ENCODE peak calls at places on chromosomes 7 and 10, in seven cellular contexts. R is right cardiac atrium; J is mucosa of descending colon; A is sciatic nerve; V is left lung; N is activated CD4-positive, CD25-positive, alpha-beta regulatory T cell treated with anti-CD3 and anti-CD28 coated beads, Interleukin-2, amount 50 U/mL, for 24 hours; M is Right ventricle myocardium superior. W is an unnamed sample.

GRCh38 chr10:50469288-50469687 is 154.5 kb downstream of the SGMS1 start:
- ATAC-seq in R (no peak), J (no peak), A (no peak), V (no peak), N (no peak), M (no peak), W (no peak)

GRCh38 chr10:89403043-89403442 is 10.6 kb downstream of the IFIT1 start:
- ATAC-seq in R (no peak), J (no peak), A (no peak), V (no peak), N (no peak), M (no peak), W (no peak)

GRCh38 chr7:31314781-31315180 is 25.7 kb downstream of the NEUROD6 start:
- ATAC-seq in R (no peak), J (no peak), A (no peak), V (no peak), N (no peak), M (no peak), W (no peak)

GRCh38 chr10:100037758-100038315 is 28.1 kb upstream of the DNMBP start:
- ATAC-seq in R (no peak), J (peak), A (no peak), V (no peak), N (no peak), M (no peak), W (no peak)

GRCh38 chr7:84688671-84689070 is 494.1 kb upstream of the SEMA3A start:
- ATAC-seq in R (no peak), J (no peak), A (no peak), V (no peak), N (no peak), M (no peak), W (no peak)

GRCh38 chr7:138170298-138170697 is 94.0 kb downstream of the AKR1D1 start:
- ATAC-seq in R (no peak), J (no peak), A (no peak), V (no peak), N (no peak), M (no peak), W (no peak)

GRCh38 chr7:77327932-77328628 is 88.1 kb downstream of the GSAP start:
- ATAC-seq in R (peak), J (peak), A (no peak), V (no peak), N (no peak), M (peak), W (no peak)

GRCh38 chr7:93036149-93036640 is 81.6 kb downstream of the SAMD9 start:
- ATAC-seq in R (no peak), J (no peak), A (no peak), V (no peak), N (peak), M (no peak), W (no peak)

GRCh38 chr7:107579546-107579880 is 533 bp upstream of the BCAP29 start:
- ATAC-seq in R (peak), J (peak), A (peak), V (peak), N (no peak), M (peak), W (peak)

GRCh38 chr7:21355406-21355874 is 72.4 kb upstream of the SP4 start:
- ATAC-seq in R (no peak), J (peak), A (no peak), V (peak), N (peak), M (peak), W (no peak)

GRCh38 chr10:86090807-86091206 is 275.8 kb downstream of the GRID1 start:
- ATAC-seq in R (no peak), J (no peak), A (no peak), V (no peak), N (no peak), M (no peak), W (no peak)

GRCh38 chr10:104018471-104018870 is 51.5 kb downstream of the SLK start:
- ATAC-seq in R (no peak), J (no peak), A (no peak), V (no peak), N (no peak), M (no peak), W (no peak)

GRCh38 chr10:45470098-45471012 is 96.3 kb downstream of the ALOX5 start:
- ATAC-seq in R (peak), J (peak), A (peak), V (peak), N (peak), M (peak), W (peak)

GRCh38 chr10:58892039-58892665 is 284.3 kb upstream of the PHYHIPL start:
- ATAC-seq in R (peak), J (no peak), A (peak), V (peak), N (no peak), M (no peak), W (no peak)

GRCh38 chr10:92381543-92381954 is 90.6 kb downstream of the MARCHF5 start:
- ATAC-seq in R (peak), J (no peak), A (no peak), V (no peak), N (no peak), M (no peak), W (no peak)

GRCh38 chr7:12066561-12066960 is 144.5 kb upstream of the TMEM106B start:
- ATAC-seq in R (no peak), J (peak), A (peak), V (peak), N (peak), M (no peak), W (peak)

GRCh38 chr7:17084166-17084475 is 202.3 kb upstream of the AGR3 start:
- ATAC-seq in R (no peak), J (peak), A (no peak), V (no peak), N (no peak), M (no peak), W (no peak)

GRCh38 chr7:22842383-22842903 is 19.8 kb upstream of the TOMM7 start:
- ATAC-seq in R (peak), J (no peak), A (peak), V (no peak), N (no peak), M (no peak), W (peak)

GRCh38 chr10:121088524-121088923 is 237.4 kb downstream of the WDR11 start:
- ATAC-seq in R (no peak), J (peak), A (no peak), V (peak), N (no peak), M (no peak), W (no peak)

GRCh38 chr7:142760071-142760642 is 10.6 kb upstream of the PRSS2 start:
- ATAC-seq in R (no peak), J (no peak), A (no peak), V (no peak), N (no peak), M (no peak), W (no peak)

GRCh38 chr10:31399631-31400030 is 80.6 kb downstream of the ZEB1 start:
- ATAC-seq in R (peak), J (no peak), A (peak), V (peak), N (no peak), M (peak), W (no peak)

GRCh38 chr7:152923711-152924110 is 164.2 kb downstream of the ACTR3B start:
- ATAC-seq in R (no peak), J (no peak), A (no peak), V (no peak), N (no peak), M (no peak), W (no peak)

GRCh38 chr10:45160266-45160665 is 155.1 kb downstream of the OR13A1 start:
- ATAC-seq in R (no peak), J (no peak), A (no peak), V (no peak), N (peak), M (no peak), W (no peak)

GRCh38 chr10:12466701-12467100 is 117.4 kb downstream of the CAMK1D start:
- ATAC-seq in R (no peak), J (peak), A (no peak), V (no peak), N (no peak), M (no peak), W (no peak)

GRCh38 chr7:151837285-151838042 is 39.5 kb downstream of the PRKAG2 start:
- ATAC-seq in R (no peak), J (no peak), A (peak), V (peak), N (no peak), M (no peak), W (peak)

GRCh38 chr7:76349313-76349885 is 9.4 kb downstream of the YWHAG start:
- ATAC-seq in R (no peak), J (no peak), A (no peak), V (no peak), N (no peak), M (no peak), W (no peak)

GRCh38 chr10:92800122-92800521 is 48.2 kb upstream of the EXOC6 start:
- ATAC-seq in R (no peak), J (no peak), A (no peak), V (peak), N (no peak), M (no peak), W (no peak)

GRCh38 chr10:93568105-93568390 is 1.6 kb downstream of the FFAR4 start:
- ATAC-seq in R (no peak), J (no peak), A (no peak), V (no peak), N (no peak), M (no peak), W (no peak)

GRCh38 chr10:121077331-121077730 is 226.2 kb downstream of the WDR11 start:
- ATAC-seq in R (peak), J (no peak), A (peak), V (peak), N (no peak), M (peak), W (peak)

GRCh38 chr7:28349637-28350036 is 62.7 kb upstream of the CREB5 start:
- ATAC-seq in R (no peak), J (no peak), A (no peak), V (no peak), N (no peak), M (no peak), W (no peak)

GRCh38 chr7:36625247-36625646 is 99.0 kb downstream of the AOAH start:
- ATAC-seq in R (no peak), J (peak), A (peak), V (peak), N (no peak), M (no peak), W (peak)

GRCh38 chr10:33098966-33099663 is 141.1 kb upstream of the ITGB1 start:
- ATAC-seq in R (no peak), J (no peak), A (no peak), V (no peak), N (peak), M (no peak), W (no peak)

GRCh38 chr10:65497837-65498236 is 1428.0 kb upstream of the LRRTM3 start:
- ATAC-seq in R (no peak), J (no peak), A (no peak), V (peak), N (no peak), M (no peak), W (no peak)

W was measured in gastroesophageal sphincter.